ENCODE peak calls at places on chromosome 9, in four cellular contexts. H is CD4-positive, alpha-beta T cell; O is CD8-positive, alpha-beta memory T cell; L is tibial nerve. N is an unnamed sample. For H3K27me3, the result is how much of the 10 kb centered on the place peaks cover.

GRCh38 chr9:121566401-121567141 is 66.9 kb upstream of the GGTA1 start:
- DNase-seq in H (no peak), L (no peak), O (no peak), N (no peak)

GRCh38 chr9:28976684-28977083 is 1403.4 kb upstream of the C9orf72 start:
- DNase-seq in H (no peak), L (no peak), O (no peak), N (no peak)

GRCh38 chr9:84139296-84140100 is 158.9 kb downstream of the RMI1 start:
- DNase-seq in H (no peak), L (peak), O (no peak), N (no peak)

GRCh38 chr9:34823778-34824177 is 113.8 kb upstream of the CCL21 start:
- DNase-seq in H (no peak), O (no peak), L (no peak), N (no peak)

GRCh38 chr9:2741441-2742158 is 24.3 kb downstream of the KCNV2 start:
- DNase-seq in O (no peak), L (no peak), H (no peak), N (no peak)

GRCh38 chr9:116471093-116471906 is 215.8 kb upstream of the TRIM32 start:
- DNase-seq in H (no peak), L (peak), O (no peak), N (no peak)

GRCh38 chr9:92634712-92635605 is 35.0 kb downstream of the IPPK start:
- DNase-seq in O (peak), L (peak), H (peak), N (peak)

GRCh38 chr9:14692536-14692917 is 705 bp downstream of the ZDHHC21 start:
- DNase-seq in H (no peak), O (no peak), L (no peak), N (no peak)

GRCh38 chr9:20394928-20395327 is 227.4 kb downstream of the MLLT3 start:
- DNase-seq in L (no peak), H (no peak), O (no peak), N (no peak)

GRCh38 chr9:136328011-136328621 is 777 bp downstream of the GPSM1 start:
- DNase-seq in O (no peak), H (no peak), L (no peak), N (no peak)

GRCh38 chr9:27395484-27395921 is 98.6 kb upstream of the EQTN start:
- DNase-seq in H (no peak), L (no peak), O (no peak), N (no peak)

GRCh38 chr9:93576296-93577044 is at the start of gene PHF2:
- DNase-seq in O (no peak), L (no peak), H (no peak), N (peak)

GRCh38 chr9:78031826-78032598 is 401 bp upstream of the GNAQ start:
- DNase-seq in L (peak), O (peak), H (peak), N (peak)

GRCh38 chr9:88716636-88717035 is 181.7 kb downstream of the NXNL2 start:
- DNase-seq in O (no peak), L (no peak), H (no peak), N (no peak)

GRCh38 chr9:115369322-115369957 is 251.5 kb upstream of the TNC start:
- DNase-seq in H (no peak), L (no peak), O (no peak), N (no peak)

GRCh38 chr9:27528886-27529315 is 713 bp downstream of the MOB3B start:
- DNase-seq in O (peak), L (peak), H (peak), N (peak)

GRCh38 chr9:109063765-109064164 is 50.5 kb upstream of the CTNNAL1 start:
- DNase-seq in O (no peak), L (no peak), H (no peak), N (no peak)
- H3K27ac ChIP-seq in O (no peak), L (no peak), H (no peak), N (no peak)

GRCh38 chr9:131015112-131015511 is 6.1 kb downstream of the LAMC3 start:
- DNase-seq in H (no peak), O (no peak), L (no peak), N (no peak)

GRCh38 chr9:131018621-131019020 is 9.6 kb downstream of the LAMC3 start:
- DNase-seq in L (no peak), H (no peak), O (no peak), N (no peak)

GRCh38 chr9:131013771-131014676 is 5.0 kb downstream of the LAMC3 start:
- DNase-seq in H (no peak), O (no peak), L (no peak), N (no peak)

GRCh38 chr9:131017067-131017466 is 8.1 kb downstream of the LAMC3 start:
- DNase-seq in L (no peak), O (no peak), H (no peak), N (no peak)

DNA sequence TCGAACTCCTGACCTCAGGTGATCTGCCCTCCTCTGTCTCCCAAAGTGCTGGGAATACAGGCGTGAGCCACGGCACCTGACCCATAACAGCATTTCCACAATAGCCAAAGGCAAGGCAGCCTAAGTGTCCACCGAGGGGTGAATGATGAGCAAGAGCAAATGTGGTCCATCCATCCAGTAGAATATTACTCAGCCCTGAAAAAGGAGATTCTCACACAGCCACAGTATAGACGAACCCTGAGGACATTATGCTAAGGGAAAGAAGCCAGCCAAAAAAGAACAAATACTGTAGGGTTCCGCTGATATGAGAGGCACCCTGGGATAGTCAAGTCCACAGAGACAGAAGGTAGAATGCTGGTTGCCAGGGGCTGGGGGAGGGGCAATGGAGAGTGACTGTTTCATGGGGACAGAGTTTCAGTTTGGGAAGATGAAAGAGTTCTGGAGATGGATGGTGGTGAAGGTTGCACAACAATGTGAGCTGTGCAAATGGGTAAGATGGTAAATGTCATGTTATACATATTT is 7.0 kb downstream of the LAMC3 start:
- DNase-seq in L (no peak), H (no peak), O (no peak), N (no peak)
- H3K27me3 ChIP-seq in L (under half), H (under half), O (under half), N (under half)

DNA sequence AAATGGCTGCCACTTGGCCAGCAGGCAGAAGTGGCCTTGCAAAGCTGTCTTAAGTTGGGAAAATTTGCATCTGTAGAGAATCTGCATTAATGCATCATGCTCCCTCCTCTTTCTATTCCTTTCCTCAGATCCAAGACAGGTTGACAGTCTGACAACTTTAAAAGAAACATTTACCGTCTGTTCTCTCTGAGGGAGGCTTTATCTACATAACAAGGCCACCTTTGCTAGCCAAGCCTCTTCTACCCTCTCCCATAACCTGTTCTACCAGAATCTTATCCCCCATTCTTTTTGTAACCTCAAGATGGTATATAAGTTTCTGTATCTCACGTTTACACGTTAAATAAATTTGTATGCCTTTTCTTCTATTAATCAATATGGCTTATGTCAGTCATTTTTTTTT is 271.9 kb downstream of the OSTF1 start:
- DNase-seq in L (no peak), H (no peak), O (no peak), N (no peak)
- H3K27ac ChIP-seq in L (no peak), H (no peak), O (no peak), N (no peak)

GRCh38 chr9:124501771-124502320 is 5.4 kb downstream of the NR5A1 start:
- DNase-seq in L (no peak), H (no peak), O (no peak), N (no peak)

GRCh38 chr9:124502711-124503702 is 4.2 kb downstream of the NR5A1 start:
- DNase-seq in H (no peak), L (no peak), O (no peak), N (no peak)

GRCh38 chr9:124500028-124500795 is 7.0 kb downstream of the NR5A1 start:
- DNase-seq in L (no peak), O (no peak), H (no peak), N (no peak)

GRCh38 chr9:124499214-124499613 is 8.0 kb downstream of the NR5A1 start:
- DNase-seq in H (no peak), L (no peak), O (no peak), N (no peak)

DNA sequence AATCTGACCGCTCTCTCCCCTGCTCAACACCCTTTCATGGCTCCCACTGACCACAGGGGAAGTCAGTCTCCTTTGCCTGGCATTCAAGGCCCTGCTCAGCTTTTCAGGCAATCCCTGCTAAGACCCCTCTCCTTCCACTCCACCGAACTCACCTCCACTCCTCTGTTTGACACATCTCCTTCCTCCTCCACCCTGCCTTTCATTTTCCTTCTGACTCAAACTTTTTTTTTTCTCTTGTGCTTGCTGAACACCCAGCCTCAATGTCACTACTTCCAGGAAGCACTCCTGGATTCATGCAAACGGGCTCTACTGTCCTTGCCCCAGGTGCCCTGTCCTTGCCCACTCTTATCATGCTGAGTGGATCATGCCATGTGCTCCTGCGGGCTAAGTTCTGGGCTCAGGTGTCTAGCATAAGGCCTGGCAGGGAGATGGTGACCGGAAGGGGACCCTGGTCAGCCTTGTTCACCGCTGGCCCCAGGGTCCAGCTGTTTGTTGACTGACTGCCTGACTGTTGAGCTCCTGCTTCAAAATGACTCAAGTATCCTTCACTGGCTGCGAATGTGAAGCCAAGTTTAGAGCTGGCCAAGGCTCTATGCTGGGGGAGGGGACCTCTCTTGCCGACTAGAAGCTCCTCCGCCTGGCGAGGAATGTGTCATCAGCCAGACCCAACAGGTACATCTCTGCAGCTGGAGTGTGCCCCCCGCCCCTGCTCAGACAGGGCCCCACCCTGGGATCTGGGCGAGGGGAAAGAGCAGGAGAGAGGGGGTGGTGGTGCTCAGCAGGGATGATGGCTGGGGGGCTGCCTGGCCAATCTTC is 6.2 kb downstream of the NR5A1 start:
- DNase-seq in L (no peak), H (no peak), O (no peak), N (no peak)
- H3K27me3 ChIP-seq in L (half or more), H (under half), O (under half), N (under half)

GRCh38 chr9:616694-617093 is 224.8 kb upstream of the DMRT1 start:
- DNase-seq in H (no peak), L (no peak), O (no peak), N (no peak)

GRCh38 chr9:614421-614820 is 227.1 kb upstream of the DMRT1 start:
- DNase-seq in L (no peak), O (no peak), H (no peak), N (no peak)

GRCh38 chr9:613771-614347 is 227.6 kb upstream of the DMRT1 start:
- DNase-seq in O (no peak), H (no peak), L (peak), N (peak)

GRCh38 chr9:617441-618085 is 223.9 kb upstream of the DMRT1 start:
- DNase-seq in O (no peak), H (no peak), L (no peak), N (no peak)

GRCh38 chr9:615756-616155 is 225.7 kb upstream of the DMRT1 start:
- DNase-seq in H (no peak), O (no peak), L (no peak), N (no peak)
- H3K27ac ChIP-seq in H (no peak), O (no peak), L (no peak), N (no peak)

GRCh38 chr9:126992427-126992826 is 77.8 kb downstream of the RALGPS1 start:
- DNase-seq in H (no peak), O (no peak), L (no peak), N (no peak)

GRCh38 chr9:126991170-126991569 is 76.6 kb downstream of the RALGPS1 start:
- DNase-seq in H (no peak), L (no peak), O (no peak), N (no peak)

GRCh38 chr9:126986506-126986951 is 71.9 kb downstream of the RALGPS1 start:
- DNase-seq in H (peak), L (no peak), O (no peak), N (peak)

GRCh38 chr9:126988857-126989256 is 74.3 kb downstream of the RALGPS1 start:
- DNase-seq in L (no peak), O (no peak), H (no peak), N (no peak)

DNA sequence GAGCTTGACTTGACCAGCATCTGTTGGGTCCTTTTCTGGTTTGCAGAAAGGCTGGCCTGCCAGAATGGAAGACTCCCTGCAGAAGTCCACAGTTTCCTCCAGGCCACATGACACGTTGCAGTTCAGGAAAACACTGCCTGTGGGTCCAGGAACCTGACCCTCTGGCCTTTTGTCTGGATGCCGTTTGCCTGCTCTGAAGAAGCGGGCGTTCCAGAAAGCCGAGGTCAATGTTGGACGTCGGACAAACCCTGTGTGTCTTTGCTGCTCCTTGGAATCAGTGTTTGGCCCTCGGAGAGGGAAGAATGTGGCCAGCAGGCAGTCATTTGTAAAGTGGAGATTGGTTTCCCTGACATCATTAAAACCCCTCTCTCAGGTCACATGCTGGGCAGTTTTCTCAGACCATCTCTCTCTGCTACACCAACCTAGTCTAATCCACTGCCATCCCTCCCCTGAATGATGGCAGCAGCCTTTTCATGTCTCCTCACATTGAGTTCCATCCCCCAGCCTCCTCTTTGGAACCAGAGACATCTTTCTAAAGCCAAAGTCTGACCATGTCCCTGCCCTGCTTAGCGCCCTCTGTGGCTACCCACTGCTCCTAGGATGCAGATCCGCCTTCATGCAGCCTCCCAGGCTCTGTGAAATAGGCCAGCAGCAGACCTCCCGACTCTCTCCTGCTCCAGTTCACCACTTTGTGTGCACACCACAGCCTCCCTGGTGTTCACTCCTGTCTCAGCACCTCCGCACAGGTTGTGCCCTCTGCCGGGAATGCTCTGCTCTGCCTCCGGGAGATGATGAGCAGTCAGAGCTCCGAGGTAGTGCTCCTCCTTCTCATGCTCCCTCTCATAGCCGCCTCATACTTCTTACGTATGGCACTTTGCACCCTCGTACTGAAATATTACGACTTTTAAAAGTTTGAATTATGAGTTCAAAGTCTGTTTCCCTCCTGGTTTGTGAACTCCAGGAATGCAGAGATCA is 75.6 kb downstream of the RALGPS1 start:
- DNase-seq in H (no peak), L (peak), O (no peak), N (no peak)
- H3K27me3 ChIP-seq in H (under half), L (under half), O (under half), N (under half)

DNA sequence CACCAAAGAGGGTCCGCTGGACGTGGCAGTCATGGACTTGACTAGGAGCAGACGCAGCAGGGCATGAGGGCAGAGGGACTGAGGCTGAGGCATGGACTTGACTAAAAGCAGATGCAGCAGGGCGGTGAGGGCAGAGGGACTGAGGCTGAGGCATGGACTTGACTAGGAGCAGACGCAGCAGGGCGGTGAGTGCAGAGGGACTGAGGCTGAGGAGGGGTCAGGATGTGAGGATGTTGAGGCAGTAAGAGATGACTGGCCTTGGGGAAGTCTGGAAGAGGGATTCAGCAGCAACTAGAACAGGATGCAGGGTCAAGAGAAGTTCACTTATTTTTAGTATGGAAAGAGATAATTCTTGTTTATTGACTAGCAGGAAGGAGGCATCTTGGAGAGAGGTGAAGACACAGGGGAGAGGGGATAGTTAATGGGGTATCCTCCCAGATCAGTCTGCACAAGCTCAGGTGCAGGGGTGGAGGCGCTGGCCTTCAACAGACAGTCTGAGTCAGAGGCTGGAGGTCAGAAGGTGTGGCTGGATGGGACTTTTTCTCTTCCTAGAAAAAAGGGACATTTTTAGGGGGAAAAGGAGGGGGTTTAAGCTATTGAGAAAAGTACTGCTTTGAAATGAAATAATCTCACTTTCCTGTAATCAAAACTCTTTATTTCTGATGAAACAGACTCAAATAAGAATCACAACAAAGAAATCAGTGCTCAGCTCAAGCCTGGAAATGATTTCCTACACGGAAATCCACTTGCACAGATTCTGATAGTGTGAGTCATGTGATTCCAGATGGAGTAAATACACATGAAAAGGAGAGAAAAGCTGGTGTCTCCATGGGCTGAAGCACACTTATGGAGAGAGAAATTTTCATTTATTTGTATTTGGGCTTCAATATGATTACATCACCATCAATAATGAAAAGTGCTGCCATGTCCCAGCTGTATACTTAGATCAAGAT is 130.9 kb downstream of the PALM2AKAP2 start:
- DNase-seq in L (no peak), H (no peak), O (no peak), N (no peak)
- H3K27ac ChIP-seq in L (peak), H (no peak), O (no peak), N (no peak)

DNA sequence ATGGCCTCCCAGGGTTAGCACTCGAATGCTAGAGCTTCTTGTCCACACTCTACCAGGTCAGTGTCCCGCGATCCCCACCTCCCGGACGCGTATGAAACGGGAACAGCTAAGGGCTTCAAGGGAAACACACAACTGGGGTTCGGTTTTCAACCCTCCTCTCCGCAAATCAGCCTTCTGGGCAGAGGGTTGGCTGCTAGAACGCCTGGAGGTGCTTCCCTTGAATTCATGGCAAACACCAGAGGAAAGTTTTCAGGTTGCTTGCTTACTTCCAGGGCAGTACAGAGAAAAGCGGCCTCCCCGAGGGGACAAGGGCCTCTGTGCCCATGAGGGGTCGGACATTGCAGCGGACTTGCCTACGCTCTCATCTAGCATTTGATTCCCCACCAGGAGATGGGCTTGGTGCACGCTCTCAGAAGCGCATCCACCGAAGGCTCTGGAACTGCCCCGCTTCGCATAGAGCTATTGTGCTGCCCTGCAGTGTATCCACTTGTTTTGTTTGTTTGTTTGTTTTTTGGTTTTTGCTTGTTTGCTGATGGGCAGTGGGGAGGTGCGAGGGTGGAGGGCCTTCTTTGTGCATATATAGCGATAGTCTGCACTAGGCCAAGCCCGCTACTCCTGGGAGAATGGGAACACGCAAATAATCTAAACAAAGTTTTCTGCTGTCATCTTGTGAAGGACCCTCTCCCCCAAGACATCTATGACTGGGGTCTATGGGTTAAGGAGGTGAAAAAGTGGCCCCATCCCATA is 1.3 kb upstream of the DMRT3 start:
- DNase-seq in L (no peak), H (no peak), O (no peak), N (no peak)
- H3K27me3 ChIP-seq in L (half or more), H (half or more), O (half or more), N (half or more)